ENCODE peak calls at places on chromosomes 12 and 14, in six cellular contexts. V is GM23248; R is left ventricle myocardium inferior; P is pancreas; I is CD4-positive, CD25-positive, alpha-beta regulatory T cell; C is ovary. X is an unnamed sample.

GRCh38 chr12:31315779-31316465 is 10.0 kb downstream of the SINHCAF start:
- DNase-seq in V (no peak), R (no peak), P (no peak), I (no peak), C (no peak), X (no peak)

GRCh38 chr12:122021193-122021821 is 377 bp upstream of the BCL7A start:
- DNase-seq in V (peak; percentile 55), R (peak; percentile 32), P (peak; percentile 44), I (no peak), C (peak; percentile 48), X (no peak)

GRCh38 chr14:75003250-75004027 is 718 bp downstream of the EIF2B2 start:
- DNase-seq in V (peak; percentile 60), R (no peak), P (no peak), I (no peak), C (no peak), X (no peak)

GRCh38 chr12:54022960-54023884 is 5.0 kb upstream of the HOXC6 start:
- DNase-seq in V (peak; percentile 41), R (no peak), P (no peak), I (no peak), C (no peak), X (no peak)

GRCh38 chr12:43482311-43483085 is 69.5 kb downstream of the ADAMTS20 start:
- DNase-seq in V (no peak), R (no peak), P (no peak), I (no peak), C (no peak), X (no peak)

GRCh38 chr12:23342407-23342806 is 607.1 kb downstream of the SOX5 start:
- DNase-seq in V (no peak), R (no peak), P (no peak), I (no peak), C (no peak), X (no peak)

GRCh38 chr12:121806556-121807308 is 2.9 kb downstream of the SETD1B start:
- DNase-seq in V (peak; percentile 66), R (no peak), P (no peak), I (no peak), C (no peak), X (no peak)

GRCh38 chr12:124259168-124260066 is 35.5 kb upstream of the RFLNA start:
- DNase-seq in V (peak; percentile 13), R (no peak), P (no peak), I (no peak), C (no peak), X (no peak)

GRCh38 chr14:72646861-72647528 is 246.9 kb downstream of the DPF3 start:
- DNase-seq in V (peak; percentile 81), R (no peak), P (no peak), I (no peak), C (no peak), X (no peak)

GRCh38 chr12:40646456-40646855 is 45.8 kb upstream of the CNTN1 start:
- DNase-seq in V (no peak), R (no peak), P (no peak), I (no peak), C (no peak), X (no peak)

GRCh38 chr14:37985826-37986470 is 221.8 kb upstream of the SSTR1 start:
- DNase-seq in V (peak; percentile 61), R (no peak), P (no peak), I (peak; percentile 8), C (no peak), X (peak; percentile 14)

GRCh38 chr12:3187846-3188755 is 110.9 kb downstream of the TSPAN9 start:
- DNase-seq in V (no peak), R (no peak), P (no peak), I (no peak), C (no peak), X (no peak)

GRCh38 chr14:85566603-85567002 is 36.7 kb downstream of the FLRT2 start:
- DNase-seq in V (peak; percentile 91), R (no peak), P (no peak), I (no peak), C (no peak), X (no peak)

GRCh38 chr14:103141117-103141796 is 18.0 kb downstream of the TNFAIP2 start:
- DNase-seq in V (peak; percentile 60), R (no peak), P (peak; percentile 71), I (no peak), C (peak; percentile 35), X (no peak)

GRCh38 chr12:92802906-92803305 is 100.1 kb downstream of the PLEKHG7 start:
- DNase-seq in V (no peak), R (no peak), P (no peak), I (no peak), C (no peak), X (no peak)

GRCh38 chr12:1552978-1553471 is 41.4 kb downstream of the FBXL14 start:
- DNase-seq in V (peak; percentile 60), R (no peak), P (no peak), I (no peak), C (no peak), X (no peak)

GRCh38 chr12:103924761-103925641 is 5.2 kb upstream of the HSP90B1 start:
- DNase-seq in V (peak; percentile 78), R (no peak), P (no peak), I (no peak), C (no peak), X (no peak)

GRCh38 chr14:79278798-79279644 is 932.3 kb downstream of the DIO2 start:
- DNase-seq in V (peak; percentile 78), R (peak; percentile 48), P (peak; percentile 90), I (no peak), C (peak; percentile 12), X (no peak)

GRCh38 chr12:78977463-78977862 is 112.9 kb downstream of the SYT1 start:
- DNase-seq in V (peak; percentile 3), R (no peak), P (no peak), I (no peak), C (no peak), X (no peak)

GRCh38 chr14:28102814-28103213 is 663.8 kb upstream of the FOXG1 start:
- DNase-seq in V (no peak), R (no peak), P (no peak), I (no peak), C (no peak), X (no peak)

GRCh38 chr12:597926-598568 is 65.2 kb downstream of the NINJ2 start:
- DNase-seq in V (no peak), R (no peak), P (no peak), I (no peak), C (no peak), X (no peak)

GRCh38 chr12:6161124-6161882 is 36.8 kb upstream of the VWF start:
- DNase-seq in V (peak; percentile 18), R (peak; percentile 55), P (no peak), I (no peak), C (no peak), X (no peak)

GRCh38 chr14:102779574-102780315 is 2.5 kb downstream of the TRAF3 start:
- DNase-seq in V (no peak), R (no peak), P (no peak), I (no peak), C (no peak), X (no peak)

GRCh38 chr12:122099280-122099749 is 20.8 kb downstream of the MLXIP start:
- DNase-seq in V (no peak), R (no peak), P (no peak), I (no peak), C (no peak), X (no peak)

GRCh38 chr12:47837190-47838171 is 17.8 kb upstream of the HDAC7 start:
- DNase-seq in V (peak; percentile 75), R (peak; percentile 75), P (peak; percentile 49), I (peak; percentile 57), C (peak; percentile 78), X (peak; percentile 54)

GRCh38 chr12:115424003-115424402 is 740.0 kb upstream of the TBX3 start:
- DNase-seq in V (no peak), R (no peak), P (no peak), I (no peak), C (no peak), X (no peak)

GRCh38 chr12:54666008-54666407 is 17.8 kb upstream of the DCD start:
- DNase-seq in V (no peak), R (no peak), P (no peak), I (no peak), C (no peak), X (no peak)

GRCh38 chr12:51009038-51009437 is 17.1 kb downstream of the SLC11A2 start:
- DNase-seq in V (no peak), R (peak; percentile 66), P (peak; percentile 55), I (peak; percentile 29), C (no peak), X (peak; percentile 27)

DNA sequence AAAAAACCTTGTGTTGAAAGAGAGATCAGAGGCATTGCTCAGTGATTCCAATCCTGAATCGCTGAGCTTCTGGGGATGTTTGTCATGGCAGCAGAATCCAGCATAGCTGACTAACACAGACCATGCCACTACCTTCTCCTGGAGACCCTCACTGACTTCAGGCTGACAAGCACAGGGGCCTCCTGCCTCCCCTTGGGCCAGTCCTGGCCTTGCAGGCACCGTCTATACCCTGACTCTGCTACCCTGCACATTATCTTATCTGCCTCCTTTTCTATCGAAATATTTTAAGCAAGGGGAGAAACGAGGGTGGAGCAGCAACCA is 139.8 kb downstream of the KIF26A start:
- DNase-seq in V (no peak), R (no peak), P (no peak), I (no peak), C (no peak), X (no peak)
- H3K9me3 ChIP-seq in V (no peaks in the 10 kb centered on the region), R (no peaks in the 10 kb centered on the region), P (no peaks in the 10 kb centered on the region), I (no peaks in the 10 kb centered on the region), C (no peaks in the 10 kb centered on the region), X (no peaks in the 10 kb centered on the region)

DNA sequence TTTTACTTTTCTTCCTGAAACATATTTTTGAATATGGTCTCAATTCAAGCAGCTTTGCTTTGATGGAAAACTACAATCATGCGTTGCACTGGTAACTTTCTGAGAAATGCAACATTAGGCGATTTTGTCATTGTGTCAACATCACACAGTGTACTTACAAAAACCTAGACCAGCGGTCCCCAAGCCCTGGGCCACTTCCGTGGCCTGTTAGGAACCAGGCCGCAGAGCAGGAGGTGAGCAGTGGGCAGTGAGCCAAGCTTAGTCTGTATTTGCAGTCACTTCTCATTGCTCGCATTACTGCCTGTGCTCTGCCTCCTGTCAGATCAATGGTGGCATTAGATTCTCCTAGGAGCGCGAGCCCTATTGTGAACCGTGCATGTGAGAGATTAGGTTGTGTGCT is 163.7 kb upstream of the NOVA1 start:
- DNase-seq in V (no peak), R (no peak), P (no peak), I (no peak), C (no peak), X (no peak)
- H3K9me3 ChIP-seq in V (no peaks in the 10 kb centered on the region), R (peaks cover 4% of the 10 kb centered on the region), P (no peaks in the 10 kb centered on the region), I (no peaks in the 10 kb centered on the region), C (no peaks in the 10 kb centered on the region), X (no peaks in the 10 kb centered on the region)

GRCh38 chr12:93862424-93862823 is 185.2 kb downstream of the CRADD start:
- DNase-seq in V (peak; percentile 59), R (no peak), P (no peak), I (no peak), C (no peak), X (no peak)

GRCh38 chr12:93860659-93861373 is 183.6 kb downstream of the CRADD start:
- DNase-seq in V (no peak), R (no peak), P (no peak), I (no peak), C (no peak), X (no peak)

GRCh38 chr12:93870020-93870795 is 193.0 kb downstream of the CRADD start:
- DNase-seq in V (no peak), R (no peak), P (no peak), I (no peak), C (no peak), X (no peak)

GRCh38 chr12:93868771-93869170 is 191.6 kb downstream of the CRADD start:
- DNase-seq in V (peak; percentile 66), R (no peak), P (no peak), I (no peak), C (no peak), X (no peak)

GRCh38 chr12:93865751-93866150 is 188.6 kb downstream of the CRADD start:
- DNase-seq in V (no peak), R (no peak), P (no peak), I (no peak), C (no peak), X (no peak)
- H3K9me3 ChIP-seq in V (peaks cover 16% of the 10 kb centered on the region), R (peaks cover 49% of the 10 kb centered on the region), P (no peaks in the 10 kb centered on the region), I (peaks cover 40% of the 10 kb centered on the region), C (peaks cover 9% of the 10 kb centered on the region), X (peaks cover 12% of the 10 kb centered on the region)

GRCh38 chr14:106605548-106606448 is 1079.4 kb downstream of the TMEM121 start:
- DNase-seq in V (no peak), R (peak; percentile 18), P (no peak), I (peak; percentile 29), C (no peak), X (peak; percentile 56)
- H3K9me3 ChIP-seq in V (no peaks in the 10 kb centered on the region), R (no peaks in the 10 kb centered on the region), P (no peaks in the 10 kb centered on the region), I (no peaks in the 10 kb centered on the region), C (no peaks in the 10 kb centered on the region), X (no peaks in the 10 kb centered on the region)

X was measured in T-helper 17 cell.